ENCODE peak calls at places on chromosome 6, in six cellular contexts. C, M, K, J, T and Y are unnamed samples.

GRCh38 chr6:116136933-116137340 is 11.0 kb upstream of the COL10A1 start:
- DNase-seq in T (no peak), J (no peak), K (no peak), M (no peak), C (no peak), Y (no peak)

GRCh38 chr6:73586416-73586974 is 65.7 kb upstream of the EEF1A1 start:
- DNase-seq in K (no peak), C (no peak), T (no peak), J (no peak), M (no peak), Y (no peak)

GRCh38 chr6:156427345-156427744 is 349.8 kb upstream of the ARID1B start:
- DNase-seq in J (no peak), T (peak; percentile 49), K (no peak), M (no peak), C (peak; percentile 89), Y (peak; percentile 3)

GRCh38 chr6:2986722-2987196 is 12.9 kb upstream of the NQO2 start:
- DNase-seq in J (no peak), K (no peak), M (no peak), T (no peak), C (no peak), Y (no peak)

GRCh38 chr6:147651249-147652063 is 143.0 kb downstream of the SAMD5 start:
- DNase-seq in K (no peak), M (no peak), T (peak; percentile 12), J (no peak), C (no peak), Y (peak; percentile 8)

GRCh38 chr6:92757926-92758325 is 661.4 kb downstream of the EPHA7 start:
- DNase-seq in K (no peak), M (no peak), J (no peak), C (no peak), T (no peak), Y (no peak)

GRCh38 chr6:125835221-125835744 is 44.5 kb downstream of the NCOA7 start:
- DNase-seq in C (no peak), M (no peak), K (no peak), J (no peak), T (no peak), Y (no peak)

GRCh38 chr6:147298461-147298860 is 94.2 kb downstream of the STXBP5 start:
- DNase-seq in M (no peak), T (no peak), C (no peak), J (no peak), K (no peak), Y (peak; percentile 6)

GRCh38 chr6:24824142-24824755 is 25.5 kb upstream of the ARMH2 start:
- DNase-seq in K (no peak), J (no peak), M (no peak), C (no peak), T (no peak), Y (no peak)

GRCh38 chr6:16168858-16169257 is 40.0 kb downstream of the MYLIP start:
- DNase-seq in T (no peak), J (no peak), M (peak; percentile 53), K (no peak), C (no peak), Y (no peak)

GRCh38 chr6:111824608-111825337 is 48.5 kb downstream of the FYN start:
- DNase-seq in K (no peak), J (no peak), T (no peak), M (no peak), C (no peak), Y (no peak)

GRCh38 chr6:34671362-34671761 is 25.2 kb downstream of the ILRUN start:
- DNase-seq in M (no peak), C (no peak), T (no peak), K (no peak), J (no peak), Y (no peak)

GRCh38 chr6:10330515-10330914 is 84.4 kb downstream of the TFAP2A start:
- DNase-seq in T (no peak), K (no peak), C (no peak), M (no peak), J (no peak), Y (no peak)

GRCh38 chr6:41488392-41489129 is 57.6 kb upstream of the FOXP4 start:
- DNase-seq in M (peak; percentile 79), T (no peak), C (no peak), K (no peak), J (no peak), Y (no peak)

GRCh38 chr6:138597336-138597735 is 98.0 kb upstream of the NHSL1 start:
- DNase-seq in K (no peak), C (no peak), T (no peak), M (no peak), J (no peak), Y (no peak)

GRCh38 chr6:71410164-71410566 is 121.6 kb downstream of the OGFRL1 start:
- DNase-seq in M (no peak), J (no peak), T (no peak), C (no peak), K (no peak), Y (no peak)

GRCh38 chr6:119116712-119117281 is 38.3 kb upstream of the FAM184A start:
- DNase-seq in M (no peak), J (no peak), C (no peak), T (no peak), K (no peak), Y (no peak)

GRCh38 chr6:3326981-3327380 is 68.2 kb downstream of the PSMG4 start:
- DNase-seq in T (no peak), J (no peak), C (no peak), K (no peak), M (no peak), Y (no peak)

GRCh38 chr6:129683606-129684322 is 26.2 kb downstream of the ARHGAP18 start:
- DNase-seq in J (peak; percentile 49), C (peak; percentile 89), K (peak; percentile 82), M (no peak), T (peak; percentile 81), Y (peak; percentile 86)

GRCh38 chr6:129686941-129687627 is 22.9 kb downstream of the ARHGAP18 start:
- DNase-seq in M (no peak), J (peak; percentile 11), K (no peak), T (no peak), C (no peak), Y (no peak)

GRCh38 chr6:129684903-129685639 is 24.9 kb downstream of the ARHGAP18 start:
- DNase-seq in J (no peak), K (no peak), C (no peak), M (no peak), T (no peak), Y (no peak)

GRCh38 chr6:129684323-129684884 is 25.6 kb downstream of the ARHGAP18 start:
- DNase-seq in K (no peak), M (no peak), J (no peak), C (no peak), T (no peak), Y (no peak)

GRCh38 chr6:129685640-129686031 is 24.3 kb downstream of the ARHGAP18 start:
- DNase-seq in K (no peak), J (no peak), M (no peak), C (no peak), T (no peak), Y (no peak)
- H3K4me1 ChIP-seq in K (peaks cover 77% of the 10 kb centered on the region), J (peaks cover 42% of the 10 kb centered on the region), M (no peaks in the 10 kb centered on the region), C (peaks cover 43% of the 10 kb centered on the region), T (peaks cover 6% of the 10 kb centered on the region), Y (peaks cover 36% of the 10 kb centered on the region)

DNA sequence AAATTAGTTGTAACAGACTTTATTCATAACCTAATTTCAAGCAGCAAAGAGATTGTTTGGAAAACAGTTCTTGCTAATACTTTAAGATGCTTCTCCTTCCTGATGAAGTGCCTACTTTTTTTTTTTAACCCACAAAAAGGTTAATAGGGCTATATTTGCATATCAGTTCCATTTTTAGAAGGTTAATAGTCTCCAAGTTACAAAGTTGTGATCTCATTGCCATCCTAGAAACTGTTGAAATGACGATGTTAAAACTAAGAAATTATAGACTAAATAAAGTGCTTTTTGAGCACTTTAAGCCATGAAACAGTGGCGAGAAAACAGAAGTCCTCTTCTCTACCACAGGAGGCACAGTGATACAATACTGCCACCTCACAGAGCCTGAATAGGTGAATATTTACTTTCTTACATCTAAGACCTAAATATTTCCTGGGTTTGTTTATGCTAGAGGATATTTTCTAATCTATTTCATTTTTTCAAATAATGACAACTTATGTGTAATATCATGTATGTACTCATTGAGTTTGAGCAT is 5.3 kb downstream of the RNF144B start:
- DNase-seq in C (no peak), T (no peak), M (no peak), K (no peak), J (no peak), Y (no peak)
- H3K4me1 ChIP-seq in C (peaks cover 49% of the 10 kb centered on the region), T (peaks cover 3% of the 10 kb centered on the region), M (no peaks in the 10 kb centered on the region), K (peaks cover 76% of the 10 kb centered on the region), J (peaks cover 7% of the 10 kb centered on the region), Y (peaks cover 21% of the 10 kb centered on the region)

GRCh38 chr6:44002591-44003344 is 124.5 kb downstream of the MRPL14 start:
- DNase-seq in C (peak; percentile 65), J (peak; percentile 43), K (peak; percentile 73), T (peak; percentile 58), M (peak; percentile 76), Y (peak; percentile 55)

GRCh38 chr6:44002071-44002590 is 125.1 kb downstream of the MRPL14 start:
- DNase-seq in T (no peak), K (peak; percentile 57), C (no peak), J (no peak), M (peak; percentile 55), Y (peak; percentile 74)

GRCh38 chr6:44000164-44000842 is 126.9 kb downstream of the MRPL14 start:
- DNase-seq in C (no peak), J (no peak), T (no peak), M (no peak), K (peak; percentile 87), Y (no peak)

GRCh38 chr6:43999628-44000027 is 127.6 kb downstream of the MRPL14 start:
- DNase-seq in T (no peak), C (peak; percentile 29), M (no peak), K (no peak), J (no peak), Y (no peak)

DNA sequence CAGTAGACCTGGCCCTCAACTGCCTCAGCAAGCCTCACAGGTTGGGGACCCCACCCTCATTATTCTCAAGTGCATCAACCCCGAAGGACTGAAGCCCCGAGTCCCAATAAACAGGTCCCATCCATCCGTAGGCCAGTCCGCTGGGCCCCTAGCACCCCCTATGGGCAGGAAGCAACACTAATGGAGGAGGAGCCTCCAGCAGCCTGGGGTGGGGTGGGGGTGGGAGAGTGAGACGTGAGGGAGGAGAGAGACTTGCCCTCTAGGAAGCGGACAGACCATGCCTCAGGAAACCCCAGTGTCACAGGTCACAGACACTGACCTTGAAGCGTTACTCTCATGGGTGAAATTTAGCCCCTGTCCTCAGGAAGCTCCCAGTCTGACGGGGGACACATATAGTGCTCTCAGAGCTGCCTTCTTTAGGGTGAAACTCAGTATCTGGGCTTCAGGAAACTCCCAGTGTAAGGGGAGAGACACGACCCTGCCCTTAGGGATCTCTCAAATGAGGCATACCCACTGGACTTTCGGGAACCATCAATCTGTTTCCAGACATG is 125.9 kb downstream of the MRPL14 start:
- DNase-seq in K (peak; percentile 68), M (peak; percentile 34), T (no peak), C (peak; percentile 59), J (no peak), Y (peak; percentile 57)
- H3K4me1 ChIP-seq in K (peaks cover 14% of the 10 kb centered on the region), M (peaks cover 33% of the 10 kb centered on the region), T (peaks cover 15% of the 10 kb centered on the region), C (peaks cover 14% of the 10 kb centered on the region), J (peaks cover 9% of the 10 kb centered on the region), Y (peaks cover 58% of the 10 kb centered on the region)

GRCh38 chr6:32196682-32197616 is 4.5 kb upstream of the GPSM3 start:
- DNase-seq in J (no peak), T (no peak), C (peak; percentile 81), M (no peak), K (no peak), Y (peak; percentile 35)

GRCh38 chr6:32194388-32194787 is 1.9 kb upstream of the GPSM3 start:
- DNase-seq in M (no peak), T (no peak), J (no peak), C (no peak), K (no peak), Y (no peak)

GRCh38 chr6:32195902-32196681 is 3.6 kb upstream of the GPSM3 start:
- DNase-seq in K (peak; percentile 93), C (peak; percentile 94), J (peak; percentile 54), T (peak; percentile 98), M (peak; percentile 76), Y (peak; percentile 82)

GRCh38 chr6:32195652-32195901 is 3.1 kb upstream of the GPSM3 start:
- DNase-seq in T (peak; percentile 100), M (peak; percentile 100), K (peak; percentile 100), C (peak; percentile 100), J (peak; percentile 100), Y (peak; percentile 99)

GRCh38 chr6:32194825-32195651 is 2.6 kb upstream of the GPSM3 start:
- DNase-seq in K (no peak), C (no peak), T (no peak), J (no peak), M (peak; percentile 38), Y (peak; percentile 66)
- H3K4me1 ChIP-seq in K (peaks cover 56% of the 10 kb centered on the region), C (peaks cover 33% of the 10 kb centered on the region), T (peaks cover 11% of the 10 kb centered on the region), J (peaks cover 33% of the 10 kb centered on the region), M (no peaks in the 10 kb centered on the region), Y (peaks cover 29% of the 10 kb centered on the region)